ENCODE peak calls at places on chromosomes 7 and 10, in eight cellular contexts. M, C, F, O, Q, A, W and N are unnamed samples.

GRCh38 chr10:782751-783648 is 93.5 kb upstream of the DIP2C start:
- DNase-seq in O (peak; percentile 60), F (no peak), A (no peak), M (peak; percentile 1), Q (peak; percentile 25), C (peak; percentile 5), W (no peak), N (no peak)

GRCh38 chr10:118595598-118596425 is at the start of gene PRLHR:
- DNase-seq in F (no peak), O (no peak), A (no peak), M (peak; percentile 74), Q (peak; percentile 79), C (no peak), W (peak; percentile 15), N (peak; percentile 93)

GRCh38 chr7:108358553-108358952 is 97.7 kb downstream of the NRCAM start:
- DNase-seq in C (no peak), F (no peak), W (peak; percentile 90), Q (peak; percentile 36), O (no peak), A (no peak), M (no peak), N (peak; percentile 4)

GRCh38 chr10:49289480-49289879 is 9.5 kb upstream of the C10orf71 start:
- DNase-seq in A (no peak), M (no peak), O (no peak), F (no peak), C (peak; percentile 1), Q (no peak), W (no peak), N (no peak)

GRCh38 chr7:105718511-105718925 is 137.2 kb upstream of the EFCAB10 start:
- DNase-seq in M (no peak), O (no peak), A (no peak), F (peak; percentile 26), W (no peak), Q (no peak), C (no peak), N (no peak)

GRCh38 chr10:110852255-110852896 is 19.4 kb upstream of the PDCD4 start:
- DNase-seq in Q (no peak), M (no peak), O (no peak), A (no peak), F (no peak), W (no peak), C (no peak), N (no peak)

GRCh38 chr10:79124066-79124465 is 55.3 kb downstream of the ZMIZ1 start:
- DNase-seq in Q (no peak), W (no peak), C (no peak), A (no peak), M (no peak), F (no peak), O (no peak), N (no peak)

GRCh38 chr7:116672596-116673503 is 854 bp downstream of the MET start:
- DNase-seq in W (peak; percentile 23), M (no peak), O (no peak), F (peak; percentile 15), Q (peak; percentile 37), C (no peak), A (peak; percentile 21), N (peak; percentile 12)

GRCh38 chr10:101297901-101298451 is 56.0 kb upstream of the BTRC start:
- DNase-seq in Q (peak; percentile 88), A (peak; percentile 37), C (peak; percentile 53), O (peak; percentile 81), M (peak; percentile 87), F (peak; percentile 45), W (peak; percentile 49), N (peak; percentile 90)

GRCh38 chr7:124152859-124153692 is 120.2 kb upstream of the TMEM229A start:
- DNase-seq in W (peak; percentile 84), F (no peak), M (peak; percentile 36), C (no peak), O (no peak), A (no peak), Q (peak; percentile 61), N (peak; percentile 21)
- TF ChIP-seq CTCF in W (peak; percentile 53), F (peak; percentile 41), M (peak; percentile 66), C (no peak), O (peak; percentile 23), A (no peak), Q (peak; percentile 72), N (peak; percentile 51)

GRCh38 chr10:84077728-84078127 is 61.6 kb upstream of the GHITM start:
- DNase-seq in F (no peak), W (no peak), Q (no peak), O (no peak), M (no peak), A (no peak), C (no peak), N (no peak)

GRCh38 chr10:84075226-84076046 is 63.9 kb upstream of the GHITM start:
- DNase-seq in F (no peak), C (no peak), O (no peak), W (no peak), Q (no peak), M (no peak), A (no peak), N (no peak)

GRCh38 chr10:84076047-84076388 is 63.3 kb upstream of the GHITM start:
- DNase-seq in C (peak; percentile 17), O (no peak), Q (no peak), W (peak; percentile 26), A (no peak), F (no peak), M (no peak), N (no peak)

GRCh38 chr10:84078771-84079170 is 60.5 kb upstream of the GHITM start:
- DNase-seq in A (no peak), Q (no peak), C (no peak), M (no peak), W (no peak), F (no peak), O (no peak), N (no peak)

GRCh38 chr10:84076540-84077195 is 62.6 kb upstream of the GHITM start:
- DNase-seq in A (no peak), Q (peak; percentile 62), W (no peak), M (no peak), O (no peak), F (no peak), C (no peak), N (no peak)
- TF ChIP-seq CTCF in A (no peak), Q (peak; percentile 67), W (peak; percentile 47), M (peak; percentile 41), O (no peak), F (peak; percentile 26), C (no peak), N (peak; percentile 20)

GRCh38 chr7:80060218-80060806 is 74.3 kb upstream of the GNAI1 start:
- DNase-seq in W (peak; percentile 88), F (no peak), O (no peak), M (no peak), C (no peak), Q (no peak), A (no peak), N (no peak)
- TF ChIP-seq CTCF in W (no peak), F (peak; percentile 67), O (peak; percentile 64), M (peak; percentile 80), C (no peak), Q (peak; percentile 78), A (peak; percentile 44), N (peak; percentile 60)

GRCh38 chr10:121088524-121088923 is 237.4 kb downstream of the WDR11 start:
- DNase-seq in M (no peak), C (no peak), W (no peak), O (no peak), Q (peak; percentile 54), A (no peak), F (no peak), N (peak; percentile 35)
- TF ChIP-seq CTCF in M (peak; percentile 51), C (no peak), W (no peak), O (peak; percentile 16), Q (peak; percentile 59), A (no peak), F (no peak), N (peak; percentile 21)

DNA sequence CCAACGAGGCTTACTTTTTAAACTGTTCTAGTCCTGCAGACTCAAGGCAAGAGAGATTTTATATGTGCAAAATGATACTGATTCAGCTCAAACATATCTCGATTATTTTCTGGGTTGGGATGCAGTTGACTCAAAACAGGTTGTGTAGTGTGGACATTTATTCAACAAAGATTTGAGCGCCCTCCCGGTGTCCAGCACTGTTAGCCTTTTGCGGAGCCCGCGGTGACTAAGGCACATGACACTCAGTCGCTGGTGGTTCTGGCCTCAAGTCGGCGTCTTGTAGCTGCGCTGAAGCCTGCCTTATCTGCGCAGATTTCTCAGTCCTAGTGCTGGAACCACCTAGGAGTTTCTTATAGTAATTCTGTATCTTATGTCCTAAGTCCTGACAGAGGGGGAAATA is 938 bp upstream of the CADPS2 start:
- DNase-seq in M (peak; percentile 41), A (peak; percentile 79), W (peak; percentile 76), C (peak; percentile 66), F (peak; percentile 68), Q (peak; percentile 66), O (peak; percentile 79), N (peak; percentile 54)
- TF ChIP-seq CTCF in M (peak; percentile 45), A (peak; percentile 20), W (peak; percentile 12), C (no peak), F (peak; percentile 45), Q (peak; percentile 28), O (peak; percentile 26), N (no peak)

DNA sequence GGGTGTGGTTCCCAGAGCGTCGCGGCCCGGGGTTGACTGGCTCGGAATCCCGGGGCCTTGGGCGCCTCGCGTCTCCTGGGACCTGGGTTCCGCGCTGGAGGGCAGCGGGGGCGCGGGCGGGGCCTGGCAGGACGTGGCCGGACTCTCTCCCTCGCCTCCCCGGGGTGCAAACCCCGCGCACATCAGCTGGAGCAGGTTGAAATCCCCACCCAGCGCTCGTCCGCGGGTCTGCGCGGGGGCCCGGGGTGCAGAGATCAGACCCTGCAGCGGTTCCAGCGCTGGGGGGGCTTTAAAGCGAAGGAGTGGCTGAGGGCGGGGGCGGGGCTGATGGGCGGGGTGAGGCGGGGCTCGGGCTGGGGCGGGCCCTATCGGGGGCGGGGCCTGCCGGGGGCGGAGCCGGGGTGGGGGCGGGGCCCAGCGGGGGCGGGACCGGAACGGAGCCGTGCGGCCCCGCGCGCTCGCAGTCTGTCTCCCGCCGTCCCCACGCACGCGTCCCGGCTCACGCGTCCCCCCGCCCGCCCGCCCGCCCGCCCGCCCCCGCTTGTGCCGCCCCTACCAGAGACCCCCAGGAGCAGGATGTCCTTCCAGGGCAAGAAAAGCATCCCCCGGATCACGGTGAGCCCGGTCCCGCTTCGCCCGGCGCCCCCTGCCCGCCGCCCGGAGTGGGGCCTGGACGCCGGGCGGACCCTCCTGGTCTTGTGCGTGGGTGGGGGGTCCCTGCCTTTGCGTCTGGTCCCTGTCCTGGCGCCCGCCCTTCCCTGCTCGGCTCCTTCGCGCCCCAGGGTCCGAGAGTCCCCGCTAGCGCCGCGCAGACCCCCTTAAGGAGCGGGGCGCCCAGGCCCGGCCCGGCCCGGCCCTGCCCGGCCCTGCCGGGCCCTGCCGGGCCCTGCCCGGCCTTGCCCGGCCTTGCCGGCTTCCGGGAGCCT is at the start of gene DPYSL4:
- DNase-seq in O (no peak), Q (no peak), F (no peak), A (no peak), C (no peak), M (no peak), W (peak; percentile 21), N (peak; percentile 60)
- TF ChIP-seq CTCF in O (no peak), Q (peak; percentile 17), F (no peak), A (no peak), C (no peak), M (peak; percentile 14), W (no peak), N (no peak)

GRCh38 chr10:97067716-97068391 is 117.9 kb downstream of the SLIT1 start:
- DNase-seq in O (peak; percentile 59), W (no peak), A (no peak), Q (no peak), C (no peak), F (no peak), M (no peak), N (no peak)
- TF ChIP-seq CTCF in O (no peak), W (no peak), A (no peak), Q (peak; percentile 54), C (no peak), F (no peak), M (peak; percentile 36), N (peak; percentile 9)